ENCODE peak calls at places on chromosomes 5 and 9, in six cellular contexts. A is WERI-Rb-1, N is mesendoderm, T is transverse colon, R is HepG2, U is heart right ventricle. X is an unnamed sample.

GRCh38 chr9:124054671-124055212 is 43.2 kb downstream of the LHX2 start:
- DNase-seq in A (no peak), N (peak), T (no peak), R (peak), U (no peak), X (no peak)

GRCh38 chr5:31449175-31449574 is 82.7 kb downstream of the DROSHA start:
- DNase-seq in A (no peak), N (no peak), T (no peak), R (no peak), U (no peak), X (no peak)

GRCh38 chr5:76180817-76181805 is 97.9 kb downstream of the SV2C start:
- DNase-seq in A (no peak), N (no peak), T (peak), R (no peak), U (no peak), X (no peak)

GRCh38 chr5:175243441-175243840 is 200.5 kb downstream of the DRD1 start:
- DNase-seq in A (no peak), N (peak), T (no peak), R (no peak), U (no peak), X (no peak)

GRCh38 chr9:114775121-114775520 is 30.7 kb downstream of the TNFSF15 start:
- DNase-seq in A (no peak), N (no peak), T (no peak), R (no peak), U (no peak), X (no peak)

GRCh38 chr5:157100140-157100679 is 8.6 kb downstream of the HAVCR2 start:
- DNase-seq in A (no peak), N (no peak), T (no peak), R (no peak), U (no peak), X (no peak)

GRCh38 chr5:127885176-127885575 is 182.0 kb downstream of the CCDC192 start:
- DNase-seq in A (no peak), N (no peak), T (peak), R (no peak), U (no peak), X (no peak)

GRCh38 chr9:124038239-124038638 is 26.7 kb downstream of the LHX2 start:
- DNase-seq in A (no peak), N (peak), T (no peak), R (no peak), U (no peak), X (no peak)

GRCh38 chr9:131525643-131526565 is 5.2 kb downstream of the UCK1 start:
- DNase-seq in A (no peak), N (no peak), T (no peak), R (no peak), U (no peak), X (peak)

GRCh38 chr5:82068723-82069122 is 96.9 kb downstream of the ATG10 start:
- DNase-seq in A (no peak), N (no peak), T (no peak), R (no peak), U (no peak), X (no peak)

GRCh38 chr9:97985058-97985861 is 2.1 kb downstream of the ANP32B start:
- DNase-seq in A (peak), N (peak), T (peak), R (no peak), U (no peak), X (no peak)
- H3K27ac ChIP-seq in A (peak), N (peak), T (peak), R (peak), U (peak), X (peak)

DNA sequence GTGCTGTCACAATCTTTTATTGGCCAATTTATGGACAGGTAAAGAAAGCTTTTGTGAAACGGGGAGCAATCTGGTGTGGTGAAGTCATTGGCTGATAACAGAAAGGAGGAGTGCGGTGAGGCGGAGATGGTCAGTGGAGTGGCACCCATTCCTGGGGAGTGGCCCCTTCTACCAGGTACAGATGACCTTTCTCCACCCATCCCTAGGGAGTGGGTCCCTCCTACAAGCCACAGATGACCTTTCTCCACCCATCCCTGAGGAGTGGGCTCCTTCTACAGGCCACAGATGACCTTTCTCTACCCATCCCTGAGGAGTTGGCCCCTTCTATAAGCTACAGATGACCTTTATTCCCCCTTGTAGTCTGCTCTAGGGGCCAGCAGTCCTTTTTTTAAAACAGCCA is 267.6 kb upstream of the IRX2 start:
- DNase-seq in A (no peak), N (no peak), T (no peak), R (no peak), U (no peak), X (no peak)
- H3K27ac ChIP-seq in A (no peak), N (no peak), T (no peak), R (no peak), U (no peak), X (no peak)

GRCh38 chr5:112192886-112193285 is 226.2 kb downstream of the EPB41L4A start:
- DNase-seq in A (no peak), N (no peak), T (no peak), R (no peak), U (no peak), X (no peak)
- H3K27ac ChIP-seq in A (no peak), N (no peak), T (no peak), R (no peak), U (no peak), X (no peak)

GRCh38 chr9:109816490-109816889 is 36.5 kb downstream of the PALM2AKAP2 start:
- DNase-seq in A (no peak), N (peak), T (no peak), R (peak), U (peak), X (no peak)
- H3K27ac ChIP-seq in A (no peak), N (no peak), T (no peak), R (no peak), U (peak), X (peak)

GRCh38 chr5:5422819-5423515 is 490 bp downstream of the ICE1 start:
- DNase-seq in A (no peak), N (no peak), T (no peak), R (no peak), U (no peak), X (peak)
- H3K27ac ChIP-seq in A (peak), N (no peak), T (peak), R (peak), U (peak), X (peak)